ENCODE peak calls at places on chromosomes 2 and 18, in five cellular contexts. M is naive thymus-derived CD4-positive, alpha-beta T cell; D is mucosa of gallbladder; H is T-helper 1 cell; V is endothelial cell. X is an unnamed sample.

GRCh38 chr2:1886405-1886992 is 142.2 kb upstream of the PXDN start:
- DNase-seq in D (peak), H (no peak), M (no peak), V (peak), X (peak)

GRCh38 chr2:237626813-237627451 is 455 bp upstream of the LRRFIP1 start:
- DNase-seq in H (no peak), M (no peak), D (no peak), V (no peak), X (no peak)

GRCh38 chr2:97727296-97727695 is 13.9 kb downstream of the ZAP70 start:
- DNase-seq in V (no peak), M (peak), D (no peak), H (no peak), X (no peak)

GRCh38 chr2:148546270-148546669 is 98.3 kb upstream of the EPC2 start:
- DNase-seq in D (no peak), H (no peak), M (no peak), V (no peak), X (peak)

GRCh38 chr18:79912409-79912991 is 39.0 kb downstream of the SLC66A2 start:
- DNase-seq in H (no peak), M (peak), D (peak), V (no peak), X (no peak)

GRCh38 chr2:71630110-71630967 is 177.0 kb downstream of the DYSF start:
- DNase-seq in V (no peak), M (no peak), H (no peak), D (no peak), X (no peak)

GRCh38 chr18:5461056-5461455 is 82.7 kb downstream of the EPB41L3 start:
- DNase-seq in H (no peak), D (no peak), V (no peak), M (no peak), X (no peak)

GRCh38 chr2:37232131-37232933 is 874 bp downstream of the NDUFAF7 start:
- DNase-seq in H (no peak), M (no peak), D (peak), V (peak), X (peak)

GRCh38 chr2:8472545-8473361 is 209.1 kb upstream of the ID2 start:
- DNase-seq in D (no peak), H (no peak), V (no peak), M (no peak), X (no peak)

GRCh38 chr18:76721207-76721996 is 101.0 kb upstream of the ZNF236 start:
- DNase-seq in D (no peak), V (no peak), H (no peak), M (peak), X (no peak)

GRCh38 chr2:217261452-217261851 is 401.6 kb upstream of the TNP1 start:
- DNase-seq in H (no peak), V (no peak), D (no peak), M (no peak), X (no peak)

GRCh38 chr2:5915926-5916325 is 223.7 kb downstream of the SOX11 start:
- DNase-seq in H (no peak), V (peak), D (no peak), M (no peak), X (peak)

GRCh38 chr2:68901199-68901515 is 30.0 kb upstream of the BMP10 start:
- DNase-seq in M (no peak), V (no peak), D (no peak), H (no peak), X (peak)

GRCh38 chr18:3321133-3321812 is 59.3 kb downstream of the MYL12B start:
- DNase-seq in V (no peak), D (peak), M (no peak), H (no peak), X (peak)

GRCh38 chr18:49476664-49477411 is 10.2 kb downstream of the C18orf32 start:
- DNase-seq in D (peak), M (no peak), V (no peak), H (no peak), X (peak)

GRCh38 chr2:121390082-121390481 is 105.1 kb upstream of the TFCP2L1 start:
- DNase-seq in D (no peak), M (no peak), V (no peak), H (no peak), X (no peak)

GRCh38 chr2:60283633-60284032 is 269.8 kb downstream of the BCL11A start:
- DNase-seq in H (no peak), D (no peak), V (no peak), M (no peak), X (no peak)

GRCh38 chr2:127044165-127044718 is 62.7 kb downstream of the BIN1 start:
- DNase-seq in V (no peak), D (no peak), M (no peak), H (no peak), X (no peak)

GRCh38 chr2:121480826-121481225 is 49.9 kb upstream of the RNU4ATAC start:
- DNase-seq in H (no peak), V (no peak), D (peak), M (no peak), X (peak)

GRCh38 chr2:79723830-79724229 is 211.0 kb downstream of the CTNNA2 start:
- DNase-seq in V (no peak), H (no peak), D (no peak), M (no peak), X (peak)

GRCh38 chr2:227848586-227848985 is 22.8 kb upstream of the DAW1 start:
- DNase-seq in M (no peak), D (no peak), V (no peak), H (no peak), X (no peak)

GRCh38 chr2:119206201-119206600 is 17.4 kb upstream of the STEAP3 start:
- DNase-seq in V (no peak), M (no peak), D (no peak), H (no peak), X (no peak)

GRCh38 chr2:54570925-54571694 is 115.0 kb downstream of the SPTBN1 start:
- DNase-seq in M (peak), D (peak), H (peak), V (no peak), X (peak)

GRCh38 chr2:120395686-120396518 is 50.0 kb downstream of the INHBB start:
- DNase-seq in H (no peak), V (no peak), D (no peak), M (no peak), X (no peak)

GRCh38 chr2:30871980-30872789 is 64.9 kb upstream of the CAPN13 start:
- DNase-seq in M (no peak), H (no peak), V (no peak), D (no peak), X (peak)

GRCh38 chr2:219508933-219509779 is 5.1 kb upstream of the ASIC4 start:
- DNase-seq in V (no peak), M (no peak), H (no peak), D (no peak), X (no peak)

GRCh38 chr18:24544141-24544498 is 83.7 kb downstream of the HRH4 start:
- DNase-seq in D (no peak), M (no peak), V (peak), H (no peak), X (peak)

GRCh38 chr2:134127496-134127895 is 126.4 kb upstream of the MGAT5 start:
- DNase-seq in M (no peak), D (peak), V (no peak), H (no peak), X (no peak)

GRCh38 chr2:127181851-127182250 is 38.2 kb downstream of the CYP27C1 start:
- DNase-seq in M (no peak), V (no peak), D (no peak), H (no peak), X (no peak)

GRCh38 chr2:199064201-199064600 is 393.5 kb downstream of the SATB2 start:
- DNase-seq in M (no peak), H (no peak), V (no peak), D (no peak), X (no peak)

GRCh38 chr2:121184248-121184862 is 100.6 kb downstream of the TFCP2L1 start:
- DNase-seq in H (no peak), D (no peak), V (no peak), M (no peak), X (peak)

X was measured in MCF 10A.